ENCODE peak calls at places on chromosomes 4 and X, in ten cellular contexts. One of them, this sample, is unnamed.

GRCh38 chrX:129980043-129980442 is 2.4 kb upstream of the BCORL1 start:
- DNase-seq in HL-60: peak; percentile 49
- DNase-seq in C1 segment of cervical spinal cord: no peak
- DNase-seq in SW 1271: no peak
- DNase-seq in NCI-H1436: no peak
- DNase-seq in body of pancreas: peak; percentile 38
- DNase-seq in GM13977: peak; percentile 65
- DNase-seq in upper lobe of right lung: peak; percentile 67
- DNase-seq in SK-N-SH: peak; percentile 65
- DNase-seq in kidney: peak; percentile 75
- DNase-seq in this sample: no peak

GRCh38 chrX:2712428-2712827 is 21.3 kb downstream of the CD99 start:
- DNase-seq in HL-60: no peak
- DNase-seq in C1 segment of cervical spinal cord: no peak
- DNase-seq in SW 1271: no peak
- DNase-seq in NCI-H1436: no peak
- DNase-seq in body of pancreas: no peak
- DNase-seq in GM13977: no peak
- DNase-seq in upper lobe of right lung: no peak
- DNase-seq in SK-N-SH: no peak
- DNase-seq in kidney: no peak
- DNase-seq in this sample: no peak

GRCh38 chr4:151569650-151570049 is 160.7 kb downstream of the FHIP1A start:
- DNase-seq in HL-60: no peak
- DNase-seq in C1 segment of cervical spinal cord: no peak
- DNase-seq in SW 1271: no peak
- DNase-seq in NCI-H1436: peak; percentile 84
- DNase-seq in body of pancreas: no peak
- DNase-seq in GM13977: no peak
- DNase-seq in upper lobe of right lung: no peak
- DNase-seq in SK-N-SH: no peak
- DNase-seq in kidney: no peak
- DNase-seq in this sample: no peak

GRCh38 chrX:110667706-110668105 is 127.9 kb downstream of the CHRDL1 start:
- DNase-seq in HL-60: no peak
- DNase-seq in C1 segment of cervical spinal cord: no peak
- DNase-seq in SW 1271: no peak
- DNase-seq in NCI-H1436: no peak
- DNase-seq in body of pancreas: no peak
- DNase-seq in GM13977: no peak
- DNase-seq in upper lobe of right lung: no peak
- DNase-seq in SK-N-SH: no peak
- DNase-seq in kidney: no peak
- DNase-seq in this sample: no peak

GRCh38 chrX:72247206-72247944 is 8.5 kb upstream of the ERCC6L start:
- DNase-seq in HL-60: no peak
- DNase-seq in C1 segment of cervical spinal cord: no peak
- DNase-seq in SW 1271: no peak
- DNase-seq in NCI-H1436: peak; percentile 35
- DNase-seq in body of pancreas: peak; percentile 76
- DNase-seq in GM13977: no peak
- DNase-seq in upper lobe of right lung: peak; percentile 65
- DNase-seq in SK-N-SH: no peak
- DNase-seq in kidney: no peak
- DNase-seq in this sample: no peak

GRCh38 chr4:164081371-164081770 is 586.9 kb downstream of the TMA16 start:
- DNase-seq in HL-60: no peak
- DNase-seq in C1 segment of cervical spinal cord: no peak
- DNase-seq in SW 1271: no peak
- DNase-seq in NCI-H1436: no peak
- DNase-seq in body of pancreas: no peak
- DNase-seq in GM13977: no peak
- DNase-seq in upper lobe of right lung: no peak
- DNase-seq in SK-N-SH: no peak
- DNase-seq in kidney: no peak
- DNase-seq in this sample: no peak

GRCh38 chr4:184345573-184345922 is 127.9 kb upstream of the ENPP6 start:
- DNase-seq in HL-60: no peak
- DNase-seq in C1 segment of cervical spinal cord: no peak
- DNase-seq in SW 1271: no peak
- DNase-seq in NCI-H1436: no peak
- DNase-seq in body of pancreas: no peak
- DNase-seq in GM13977: no peak
- DNase-seq in upper lobe of right lung: no peak
- DNase-seq in SK-N-SH: no peak
- DNase-seq in kidney: no peak
- DNase-seq in this sample: no peak

GRCh38 chr4:98522062-98522461 is 136.3 kb downstream of the TSPAN5 start:
- DNase-seq in HL-60: no peak
- DNase-seq in C1 segment of cervical spinal cord: no peak
- DNase-seq in SW 1271: no peak
- DNase-seq in NCI-H1436: no peak
- DNase-seq in body of pancreas: no peak
- DNase-seq in GM13977: no peak
- DNase-seq in upper lobe of right lung: no peak
- DNase-seq in SK-N-SH: no peak
- DNase-seq in kidney: no peak
- DNase-seq in this sample: no peak

GRCh38 chr4:181757921-181758320 is 485.3 kb upstream of the TENM3 start:
- DNase-seq in HL-60: no peak
- DNase-seq in C1 segment of cervical spinal cord: no peak
- DNase-seq in SW 1271: no peak
- DNase-seq in NCI-H1436: no peak
- DNase-seq in body of pancreas: no peak
- DNase-seq in GM13977: no peak
- DNase-seq in upper lobe of right lung: no peak
- DNase-seq in SK-N-SH: no peak
- DNase-seq in kidney: no peak
- DNase-seq in this sample: no peak

GRCh38 chr4:84099591-84099990 is 399.5 kb downstream of the NKX6-1 start:
- DNase-seq in HL-60: no peak
- DNase-seq in C1 segment of cervical spinal cord: no peak
- DNase-seq in SW 1271: no peak
- DNase-seq in NCI-H1436: no peak
- DNase-seq in body of pancreas: no peak
- DNase-seq in GM13977: no peak
- DNase-seq in upper lobe of right lung: no peak
- DNase-seq in SK-N-SH: no peak
- DNase-seq in kidney: no peak
- DNase-seq in this sample: no peak

GRCh38 chr4:53313510-53313909 is 52.4 kb downstream of the SCFD2 start:
- DNase-seq in HL-60: no peak
- DNase-seq in C1 segment of cervical spinal cord: peak; percentile 13
- DNase-seq in SW 1271: peak; percentile 9
- DNase-seq in NCI-H1436: no peak
- DNase-seq in body of pancreas: no peak
- DNase-seq in GM13977: no peak
- DNase-seq in upper lobe of right lung: no peak
- DNase-seq in SK-N-SH: peak; percentile 19
- DNase-seq in kidney: no peak
- DNase-seq in this sample: peak; percentile 15

This sample was measured in HCEC 1CT.